ENCODE peak calls at places on chromosomes 16 and 17, in five cellular contexts. E is uterus, H is brain microvascular endothelial cell, D is GM12878, R is body of pancreas. J is an unnamed sample.

GRCh38 chr16:51982715-51983680 is 563.9 kb downstream of the TOX3 start:
- DNase-seq in E (peak), H (peak), D (no peak), R (peak), J (no peak)

GRCh38 chr17:78803161-78803845 is 21.2 kb upstream of the CYTH1 start:
- DNase-seq in E (no peak), H (no peak), D (no peak), R (no peak), J (peak)

GRCh38 chr17:50044483-50044882 is 11.4 kb upstream of the ITGA3 start:
- DNase-seq in E (no peak), H (no peak), D (no peak), R (no peak), J (no peak)

GRCh38 chr17:73376152-73376551 is 64.4 kb upstream of the CDC42EP4 start:
- DNase-seq in E (no peak), H (no peak), D (no peak), R (no peak), J (no peak)

GRCh38 chr16:52569296-52569695 is 22.4 kb upstream of the TOX3 start:
- DNase-seq in E (no peak), H (no peak), D (no peak), R (no peak), J (no peak)

GRCh38 chr17:50681260-50682200 is 26.2 kb downstream of the ANKRD40 start:
- DNase-seq in E (peak), H (peak), D (no peak), R (peak), J (peak)

GRCh38 chr16:31350275-31351005 is 4.5 kb upstream of the ITGAX start:
- DNase-seq in E (no peak), H (no peak), D (no peak), R (no peak), J (peak)

GRCh38 chr17:31414590-31414918 is 23.1 kb downstream of the RAB11FIP4 start:
- DNase-seq in E (no peak), H (no peak), D (no peak), R (no peak), J (no peak)

GRCh38 chr16:84220851-84221250 is 19.0 kb downstream of the KCNG4 start:
- DNase-seq in E (no peak), H (peak), D (no peak), R (no peak), J (no peak)

GRCh38 chr16:19382084-19382801 is 35.4 kb upstream of the TMC5 start:
- DNase-seq in E (no peak), H (no peak), D (no peak), R (peak), J (no peak)

GRCh38 chr16:53944026-53944425 is 240.1 kb downstream of the FTO start:
- DNase-seq in E (no peak), H (no peak), D (no peak), R (no peak), J (no peak)

GRCh38 chr17:79626156-79626890 is 15.5 kb upstream of the RBFOX3 start:
- DNase-seq in E (peak), H (no peak), D (no peak), R (peak), J (peak)

GRCh38 chr17:19744492-19744891 is 3.6 kb downstream of the ALDH3A1 start:
- DNase-seq in E (no peak), H (no peak), D (no peak), R (no peak), J (peak)

DNA sequence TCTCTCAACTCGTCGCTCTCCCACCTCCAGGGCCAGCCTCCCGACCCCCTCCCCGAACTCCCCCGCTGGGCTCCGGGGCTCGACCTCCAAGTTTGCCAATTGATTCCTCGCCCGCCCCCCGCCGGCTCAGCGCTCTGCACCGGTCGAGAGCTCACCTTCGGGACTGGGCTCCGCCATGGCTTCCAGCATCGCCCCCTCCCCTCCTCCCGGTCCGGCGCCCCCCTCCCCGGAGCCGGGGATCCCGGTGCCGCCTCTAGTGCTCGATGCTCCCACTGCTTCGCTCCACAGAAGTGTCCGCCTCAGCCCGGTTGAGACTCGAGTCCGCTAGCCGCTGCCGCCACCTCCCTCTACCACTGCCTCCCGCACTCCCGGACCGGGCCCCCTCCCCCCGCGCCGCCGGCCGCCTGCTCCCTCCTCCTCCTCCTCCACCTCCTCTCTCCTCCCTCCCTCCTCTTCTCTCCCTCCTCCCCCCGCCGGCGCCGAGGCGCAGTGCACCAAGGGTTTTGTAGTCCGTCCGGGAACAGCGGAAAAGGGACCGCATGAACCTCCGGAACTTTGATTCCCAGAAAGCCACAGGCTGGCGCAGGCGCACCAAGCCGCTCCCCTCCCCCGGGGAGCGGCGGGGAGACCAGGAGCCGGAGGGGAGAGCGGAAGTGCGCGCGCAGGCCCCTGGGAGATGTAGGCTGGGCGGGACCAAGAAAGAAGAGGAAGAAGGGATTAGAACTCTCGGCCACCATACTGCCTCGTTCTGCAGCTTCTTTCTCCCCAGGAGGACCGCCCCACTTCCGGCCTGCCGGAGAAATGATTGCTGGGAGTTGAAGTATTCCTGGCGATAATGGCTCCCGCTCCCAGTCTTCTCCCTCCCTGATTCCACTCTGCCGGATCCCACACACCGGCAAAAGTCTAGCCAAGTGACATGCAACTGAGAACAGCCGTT is at the start of gene PHF23:
- DNase-seq in E (peak), H (peak), D (peak), R (peak), J (peak)
- TF ChIP-seq CTCF in E (no peak), H (no peak), D (no peak), R (peak), J (no peak)

GRCh38 chr17:75517277-75517865 is 1.0 kb downstream of the TSEN54 start:
- DNase-seq in E (no peak), H (no peak), D (no peak), R (peak), J (peak)
- TF ChIP-seq CTCF in E (no peak), H (peak), D (no peak), R (peak), J (no peak)

GRCh38 chr17:2331303-2331702 is 5.0 kb downstream of the TSR1 start:
- DNase-seq in E (no peak), H (no peak), D (no peak), R (no peak), J (no peak)

GRCh38 chr17:2337152-2337810 is at the start of gene SGSM2:
- DNase-seq in E (peak), H (no peak), D (no peak), R (peak), J (peak)

GRCh38 chr17:2337811-2338657 is 733 bp downstream of the SGSM2 start:
- DNase-seq in E (peak), H (no peak), D (no peak), R (peak), J (peak)

GRCh38 chr17:2335726-2336214 is 487 bp downstream of the TSR1 start:
- DNase-seq in E (peak), H (no peak), D (no peak), R (no peak), J (no peak)

GRCh38 chr17:2336215-2337151 is at the start of gene TSR1:
- DNase-seq in E (peak), H (peak), D (peak), R (peak), J (peak)
- TF ChIP-seq CTCF in E (peak), H (peak), D (peak), R (peak), J (peak)

DNA sequence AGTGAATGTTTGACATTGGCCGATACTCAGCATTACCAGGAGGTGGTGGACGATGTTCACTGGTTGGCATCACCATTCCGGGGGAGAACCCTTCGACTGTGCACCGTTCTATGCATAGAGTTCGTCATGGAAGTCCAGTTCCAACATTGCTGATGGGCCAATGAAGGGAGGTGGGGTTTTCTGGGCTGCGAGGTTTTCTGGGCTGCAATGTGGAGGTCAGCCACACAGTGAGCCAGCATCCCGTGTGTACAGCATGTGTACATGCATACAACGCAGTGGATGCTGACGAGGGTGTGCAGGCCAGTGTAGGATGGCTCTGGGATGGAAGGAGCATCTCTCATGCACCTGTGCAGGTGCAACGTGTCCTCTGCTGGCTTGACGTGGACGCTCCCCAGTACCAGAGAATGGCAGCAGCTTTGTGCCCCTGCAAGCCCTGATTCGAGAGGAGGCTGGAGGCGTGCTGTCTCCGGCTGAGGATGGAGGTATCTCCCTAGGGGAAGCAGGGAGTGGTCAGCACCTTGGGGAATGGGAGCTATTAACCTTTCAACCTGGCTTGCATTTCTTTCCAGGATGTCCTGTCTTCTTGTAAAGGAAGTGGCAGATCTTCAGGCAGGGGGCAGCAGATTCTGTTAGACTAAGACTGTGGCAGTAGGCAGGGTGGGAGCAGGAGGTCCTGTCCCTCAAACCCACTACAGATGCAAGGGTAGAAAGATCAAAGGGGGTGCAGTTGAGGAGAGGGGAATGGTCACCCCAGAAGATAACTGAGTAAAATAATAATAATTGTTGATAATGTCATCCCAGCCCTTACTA is 98.2 kb downstream of the CYLD start:
- DNase-seq in E (no peak), H (no peak), D (no peak), R (no peak), J (no peak)
- TF ChIP-seq CTCF in E (no peak), H (no peak), D (no peak), R (no peak), J (no peak)

DNA sequence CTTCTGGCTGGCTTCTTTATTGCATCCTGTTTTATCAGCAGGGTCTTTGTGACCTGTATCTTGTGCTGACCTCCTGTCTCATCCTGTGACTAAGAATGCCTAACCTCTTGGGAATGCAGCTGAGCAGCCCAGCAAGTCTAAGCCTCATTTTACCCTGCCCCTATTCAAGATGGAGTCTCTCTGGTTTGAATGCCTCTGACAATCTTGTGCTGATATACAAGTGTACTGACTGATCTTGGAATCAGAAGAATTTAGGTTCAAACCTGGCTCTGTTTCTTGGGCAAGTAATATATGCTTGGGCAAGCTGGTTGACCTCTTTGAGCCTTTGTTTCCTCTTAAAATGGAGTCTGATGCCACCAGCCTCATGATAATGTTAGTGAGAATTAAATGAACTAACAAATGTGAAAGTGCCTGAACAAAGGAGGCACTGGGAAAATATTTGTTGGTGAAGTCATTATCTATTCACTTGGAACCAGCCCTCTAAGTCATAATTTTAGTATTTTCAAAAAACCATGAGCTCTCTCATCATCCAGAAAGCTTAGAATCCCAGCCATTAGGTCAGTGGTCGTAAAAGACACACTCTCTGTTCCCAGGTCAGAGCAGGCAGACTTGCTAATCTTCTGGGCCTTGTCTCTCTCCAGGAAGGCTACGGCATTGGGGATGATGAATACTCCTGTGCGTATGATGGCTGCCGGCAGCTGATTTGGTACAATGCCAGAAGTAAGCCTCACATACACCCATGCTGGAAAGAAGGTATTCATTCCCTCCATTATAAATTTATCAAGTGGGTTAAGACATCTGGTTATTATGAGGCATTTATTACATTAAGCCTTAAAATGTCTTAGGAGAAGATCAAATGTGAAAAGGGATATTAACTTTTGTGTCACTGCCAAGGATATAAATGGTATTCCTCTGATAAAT is 18.1 kb upstream of the ARL2BP start:
- DNase-seq in E (no peak), H (no peak), D (no peak), R (no peak), J (no peak)
- TF ChIP-seq CTCF in E (no peak), H (no peak), D (no peak), R (no peak), J (no peak)

DNA sequence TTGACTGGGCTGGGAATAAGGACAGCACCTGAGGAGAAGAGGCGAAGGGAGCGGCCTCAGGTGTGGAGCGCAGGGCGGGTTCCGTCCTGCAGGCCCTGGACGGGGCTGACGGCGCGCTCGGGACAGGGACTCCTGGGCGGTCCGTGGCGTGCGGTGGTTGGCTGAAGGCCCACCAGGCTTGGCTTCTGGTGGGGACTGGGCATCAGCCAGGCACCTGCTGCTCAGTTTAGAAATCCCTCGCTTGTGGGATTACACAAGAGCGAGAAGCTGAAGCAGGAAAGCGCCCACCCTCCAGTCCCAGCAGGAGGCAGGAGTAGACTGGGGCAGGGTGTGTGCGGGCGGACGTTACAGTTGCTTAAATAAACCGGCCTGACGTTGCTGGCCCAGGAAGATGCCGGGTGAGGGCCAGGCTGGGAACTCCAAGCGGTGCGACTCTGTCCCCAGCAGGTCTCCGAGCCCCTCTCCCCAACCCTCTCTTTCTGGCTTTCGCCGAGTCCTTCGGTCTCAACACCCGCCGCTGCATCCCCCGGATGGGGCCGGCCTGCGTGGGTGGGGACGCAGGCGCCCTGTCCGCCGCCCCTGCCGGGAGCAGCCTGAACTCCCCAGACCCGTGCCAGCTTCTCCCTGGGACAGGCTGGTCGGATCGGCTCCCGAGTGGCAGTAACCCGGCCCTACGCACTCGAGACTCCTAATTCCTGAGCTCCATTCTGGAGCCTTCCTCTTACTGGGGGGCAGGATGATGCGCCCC is 639 bp downstream of the MIF4GD start:
- DNase-seq in E (peak), H (peak), D (no peak), R (peak), J (peak)
- TF ChIP-seq CTCF in E (peak), H (peak), D (peak), R (peak), J (no peak)

DNA sequence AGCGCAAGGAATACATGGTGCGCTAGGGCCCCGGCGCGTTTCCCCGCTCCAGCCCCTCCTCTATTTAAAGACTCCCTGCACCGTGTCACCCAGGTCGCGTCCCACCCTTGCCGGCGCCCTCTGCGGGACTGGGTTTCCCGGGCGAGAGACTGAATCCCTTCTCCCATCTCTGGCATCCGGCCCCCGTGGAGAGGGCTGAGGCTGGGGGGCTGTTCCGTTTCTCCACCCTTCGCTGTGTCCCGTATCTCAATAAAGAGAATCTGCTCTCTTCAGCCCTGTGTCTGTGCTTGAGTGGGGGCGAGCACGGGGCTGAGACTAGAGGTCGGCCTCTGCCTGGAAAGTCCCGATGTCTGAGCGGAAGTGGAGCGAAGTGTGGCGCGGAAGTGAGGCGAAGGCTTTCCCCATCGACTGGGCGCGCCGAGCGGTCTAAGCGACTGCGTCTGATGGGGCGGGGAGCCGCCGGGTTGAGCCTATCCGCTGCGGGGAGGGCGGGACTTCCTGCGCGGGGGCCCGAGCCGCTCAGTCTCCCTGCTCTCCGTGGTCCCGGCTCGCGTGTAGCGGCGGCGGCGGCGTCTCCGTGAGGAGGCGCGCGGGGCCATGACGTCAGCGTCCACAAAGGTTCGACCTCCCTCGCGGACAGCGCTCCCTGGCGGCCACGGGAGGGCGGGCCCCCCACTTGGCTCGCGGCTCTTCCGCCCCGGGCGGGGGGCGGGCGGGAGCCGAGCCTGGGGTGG is 2.0 kb downstream of the RNASEK start:
- DNase-seq in E (peak), H (peak), D (peak), R (peak), J (peak)
- TF ChIP-seq CTCF in E (peak), H (peak), D (peak), R (peak), J (peak)

GRCh38 chr17:43328650-43329049 is 70.1 kb upstream of the ARL4D start:
- DNase-seq in E (no peak), H (no peak), D (no peak), R (no peak), J (no peak)

GRCh38 chr17:43333438-43333943 is 65.3 kb upstream of the ARL4D start:
- DNase-seq in E (no peak), H (no peak), D (no peak), R (no peak), J (no peak)

GRCh38 chr17:43332211-43332610 is 66.6 kb upstream of the ARL4D start:
- DNase-seq in E (no peak), H (no peak), D (no peak), R (no peak), J (no peak)

GRCh38 chr17:43329183-43329582 is 69.6 kb upstream of the ARL4D start:
- DNase-seq in E (no peak), H (no peak), D (no peak), R (no peak), J (no peak)

GRCh38 chr17:43330876-43331639 is 67.7 kb upstream of the ARL4D start:
- DNase-seq in E (no peak), H (no peak), D (no peak), R (no peak), J (no peak)
- TF ChIP-seq CTCF in E (no peak), H (peak), D (no peak), R (no peak), J (no peak)

GRCh38 chr17:76353599-76354316 is at the start of gene PRPSAP1:
- DNase-seq in E (peak), H (peak), D (peak), R (peak), J (peak)
- TF ChIP-seq CTCF in E (peak), H (peak), D (no peak), R (peak), J (peak)

J was measured in heart left ventricle.